ENCODE peak calls at places on chromosomes 2 and 18, in five cellular contexts. One of them, this sample, is unnamed.

GRCh38 chr2:219274392-219274921 is 4.7 kb upstream of the DNAJB2 start:
- DNase-seq in progenitor cell of endocrine pancreas: no peak
- DNase-seq in adrenal gland: peak
- DNase-seq in H9: peak
- DNase-seq in tibial nerve: no peak
- DNase-seq in this sample: no peak

GRCh38 chr2:197498937-197499593 is 575 bp downstream of the HSPD1 start:
- DNase-seq in adrenal gland: peak
- DNase-seq in progenitor cell of endocrine pancreas: peak
- DNase-seq in H9: peak
- DNase-seq in tibial nerve: peak
- DNase-seq in this sample: peak

GRCh38 chr2:201185863-201186262 is 2.9 kb downstream of the CASP10 start:
- DNase-seq in adrenal gland: no peak
- DNase-seq in H9: no peak
- DNase-seq in progenitor cell of endocrine pancreas: no peak
- DNase-seq in tibial nerve: no peak
- DNase-seq in this sample: no peak

GRCh38 chr2:113407446-113408099 is 29.9 kb upstream of the ZNG1B start:
- DNase-seq in H9: no peak
- DNase-seq in adrenal gland: no peak
- DNase-seq in progenitor cell of endocrine pancreas: no peak
- DNase-seq in tibial nerve: no peak
- DNase-seq in this sample: no peak

GRCh38 chr2:3725002-3725401 is 21.6 kb downstream of the DCDC2C start:
- DNase-seq in H9: no peak
- DNase-seq in adrenal gland: no peak
- DNase-seq in progenitor cell of endocrine pancreas: no peak
- DNase-seq in tibial nerve: no peak
- DNase-seq in this sample: no peak

GRCh38 chr2:161825429-161825828 is 201.2 kb downstream of the SLC4A10 start:
- DNase-seq in H9: no peak
- DNase-seq in adrenal gland: no peak
- DNase-seq in tibial nerve: no peak
- DNase-seq in progenitor cell of endocrine pancreas: no peak
- DNase-seq in this sample: peak

GRCh38 chr2:198657520-198658121 is 800.1 kb downstream of the SATB2 start:
- DNase-seq in H9: no peak
- DNase-seq in progenitor cell of endocrine pancreas: peak
- DNase-seq in adrenal gland: peak
- DNase-seq in tibial nerve: no peak
- DNase-seq in this sample: peak

GRCh38 chr2:112482309-112483046 is 522 bp downstream of the TTL start:
- DNase-seq in tibial nerve: no peak
- DNase-seq in H9: peak
- DNase-seq in adrenal gland: peak
- DNase-seq in progenitor cell of endocrine pancreas: peak
- DNase-seq in this sample: peak

GRCh38 chr2:218569661-218570500 is 1.2 kb downstream of the CNOT9 start:
- DNase-seq in tibial nerve: no peak
- DNase-seq in progenitor cell of endocrine pancreas: no peak
- DNase-seq in adrenal gland: peak
- DNase-seq in H9: no peak
- DNase-seq in this sample: peak

GRCh38 chr2:46489430-46489829 is 10.1 kb downstream of the TMEM247 start:
- DNase-seq in H9: no peak
- DNase-seq in progenitor cell of endocrine pancreas: no peak
- DNase-seq in tibial nerve: no peak
- DNase-seq in adrenal gland: no peak
- DNase-seq in this sample: no peak

GRCh38 chr2:55601849-55602248 is 15.6 kb downstream of the PPP4R3B start:
- DNase-seq in tibial nerve: no peak
- DNase-seq in adrenal gland: no peak
- DNase-seq in H9: no peak
- DNase-seq in progenitor cell of endocrine pancreas: no peak
- DNase-seq in this sample: no peak

GRCh38 chr2:96811916-96812315 is 4.2 kb upstream of the CNNM3 start:
- DNase-seq in progenitor cell of endocrine pancreas: no peak
- DNase-seq in tibial nerve: peak
- DNase-seq in H9: no peak
- DNase-seq in adrenal gland: no peak
- DNase-seq in this sample: no peak

GRCh38 chr18:59540819-59541218 is 156.4 kb downstream of the CCBE1 start:
- DNase-seq in progenitor cell of endocrine pancreas: no peak
- DNase-seq in H9: no peak
- DNase-seq in adrenal gland: no peak
- DNase-seq in tibial nerve: no peak
- DNase-seq in this sample: no peak

GRCh38 chr2:84613082-84613481 is 96.8 kb downstream of the DNAH6 start:
- DNase-seq in progenitor cell of endocrine pancreas: no peak
- DNase-seq in adrenal gland: no peak
- DNase-seq in tibial nerve: no peak
- DNase-seq in H9: peak
- DNase-seq in this sample: no peak

GRCh38 chr2:120013569-120014223 is 819 bp downstream of the EPB41L5 start:
- DNase-seq in tibial nerve: peak
- DNase-seq in adrenal gland: peak
- DNase-seq in progenitor cell of endocrine pancreas: no peak
- DNase-seq in H9: peak
- DNase-seq in this sample: peak

GRCh38 chr2:15732341-15733077 is 140.8 kb downstream of the DDX1 start:
- DNase-seq in adrenal gland: no peak
- DNase-seq in progenitor cell of endocrine pancreas: no peak
- DNase-seq in tibial nerve: no peak
- DNase-seq in H9: no peak
- DNase-seq in this sample: no peak

GRCh38 chr2:96788393-96789244 is 27.4 kb upstream of the CNNM3 start:
- DNase-seq in adrenal gland: peak
- DNase-seq in progenitor cell of endocrine pancreas: no peak
- DNase-seq in H9: no peak
- DNase-seq in tibial nerve: no peak
- DNase-seq in this sample: no peak

GRCh38 chr2:9998916-9999654 is 44.3 kb upstream of the KLF11 start:
- DNase-seq in H9: no peak
- DNase-seq in progenitor cell of endocrine pancreas: no peak
- DNase-seq in adrenal gland: no peak
- DNase-seq in tibial nerve: no peak
- DNase-seq in this sample: no peak

GRCh38 chr2:120833127-120833675 is 97.5 kb downstream of the GLI2 start:
- DNase-seq in tibial nerve: no peak
- DNase-seq in H9: no peak
- DNase-seq in progenitor cell of endocrine pancreas: no peak
- DNase-seq in adrenal gland: no peak
- DNase-seq in this sample: no peak

GRCh38 chr2:175004730-175004979 is 526 bp downstream of the CHN1 start:
- DNase-seq in tibial nerve: no peak
- DNase-seq in progenitor cell of endocrine pancreas: no peak
- DNase-seq in H9: peak
- DNase-seq in adrenal gland: peak
- DNase-seq in this sample: no peak

GRCh38 chr2:84971799-84972790 is 1.1 kb downstream of the KCMF1 start:
- DNase-seq in H9: no peak
- DNase-seq in tibial nerve: no peak
- DNase-seq in progenitor cell of endocrine pancreas: peak
- DNase-seq in adrenal gland: peak
- DNase-seq in this sample: peak

GRCh38 chr2:33136056-33136455 is 189.3 kb downstream of the LTBP1 start:
- DNase-seq in progenitor cell of endocrine pancreas: no peak
- DNase-seq in adrenal gland: no peak
- DNase-seq in H9: no peak
- DNase-seq in tibial nerve: no peak
- DNase-seq in this sample: no peak

GRCh38 chr18:25998461-25998860 is 92.0 kb downstream of the SS18 start:
- DNase-seq in H9: no peak
- DNase-seq in progenitor cell of endocrine pancreas: no peak
- DNase-seq in adrenal gland: no peak
- DNase-seq in tibial nerve: no peak
- DNase-seq in this sample: no peak

GRCh38 chr2:235611337-235611736 is 117.5 kb downstream of the AGAP1 start:
- DNase-seq in adrenal gland: no peak
- DNase-seq in tibial nerve: no peak
- DNase-seq in H9: no peak
- DNase-seq in progenitor cell of endocrine pancreas: no peak
- DNase-seq in this sample: no peak

GRCh38 chr2:140465301-140465700 is 1665.5 kb downstream of the LRP1B start:
- DNase-seq in tibial nerve: no peak
- DNase-seq in adrenal gland: no peak
- DNase-seq in H9: no peak
- DNase-seq in progenitor cell of endocrine pancreas: no peak
- DNase-seq in this sample: no peak

GRCh38 chr18:26741041-26741440 is 124.5 kb downstream of the AQP4 start:
- DNase-seq in H9: no peak
- DNase-seq in adrenal gland: peak
- DNase-seq in tibial nerve: no peak
- DNase-seq in progenitor cell of endocrine pancreas: no peak
- DNase-seq in this sample: no peak

GRCh38 chr18:58449366-58449935 is 179.4 kb downstream of the ALPK2 start:
- DNase-seq in adrenal gland: no peak
- DNase-seq in H9: peak
- DNase-seq in tibial nerve: no peak
- DNase-seq in progenitor cell of endocrine pancreas: no peak
- DNase-seq in this sample: no peak

GRCh38 chr2:178514664-178515063 is 34.4 kb downstream of the PLEKHA3 start:
- DNase-seq in tibial nerve: no peak
- DNase-seq in H9: no peak
- DNase-seq in adrenal gland: no peak
- DNase-seq in progenitor cell of endocrine pancreas: no peak
- DNase-seq in this sample: peak

GRCh38 chr2:120760446-120761135 is 24.9 kb downstream of the GLI2 start:
- DNase-seq in H9: peak
- DNase-seq in progenitor cell of endocrine pancreas: no peak
- DNase-seq in tibial nerve: peak
- DNase-seq in adrenal gland: peak
- DNase-seq in this sample: no peak

GRCh38 chr18:46344416-46345180 is 240.4 kb downstream of the HAUS1 start:
- DNase-seq in adrenal gland: no peak
- DNase-seq in tibial nerve: no peak
- DNase-seq in H9: no peak
- DNase-seq in progenitor cell of endocrine pancreas: no peak
- DNase-seq in this sample: no peak

GRCh38 chr2:32697156-32697555 is 69.3 kb downstream of the TTC27 start:
- DNase-seq in H9: no peak
- DNase-seq in adrenal gland: no peak
- DNase-seq in progenitor cell of endocrine pancreas: no peak
- DNase-seq in tibial nerve: no peak
- DNase-seq in this sample: no peak

GRCh38 chr2:100211517-100211916 is 69.1 kb upstream of the AFF3 start:
- DNase-seq in tibial nerve: no peak
- DNase-seq in progenitor cell of endocrine pancreas: no peak
- DNase-seq in H9: no peak
- DNase-seq in adrenal gland: no peak
- DNase-seq in this sample: no peak

GRCh38 chr2:156457523-156458228 is 21.5 kb downstream of the GPD2 start:
- DNase-seq in progenitor cell of endocrine pancreas: no peak
- DNase-seq in tibial nerve: no peak
- DNase-seq in H9: peak
- DNase-seq in adrenal gland: no peak
- DNase-seq in this sample: no peak

GRCh38 chr2:80852079-80852807 is 547.7 kb upstream of the LRRTM1 start:
- DNase-seq in tibial nerve: no peak
- DNase-seq in H9: no peak
- DNase-seq in progenitor cell of endocrine pancreas: no peak
- DNase-seq in adrenal gland: no peak
- DNase-seq in this sample: no peak

GRCh38 chr2:80856227-80856626 is 551.7 kb upstream of the LRRTM1 start:
- DNase-seq in adrenal gland: no peak
- DNase-seq in H9: no peak
- DNase-seq in progenitor cell of endocrine pancreas: no peak
- DNase-seq in tibial nerve: no peak
- DNase-seq in this sample: no peak

GRCh38 chr2:80854831-80855230 is 550.3 kb upstream of the LRRTM1 start:
- DNase-seq in adrenal gland: no peak
- DNase-seq in H9: no peak
- DNase-seq in progenitor cell of endocrine pancreas: no peak
- DNase-seq in tibial nerve: no peak
- DNase-seq in this sample: no peak

DNA sequence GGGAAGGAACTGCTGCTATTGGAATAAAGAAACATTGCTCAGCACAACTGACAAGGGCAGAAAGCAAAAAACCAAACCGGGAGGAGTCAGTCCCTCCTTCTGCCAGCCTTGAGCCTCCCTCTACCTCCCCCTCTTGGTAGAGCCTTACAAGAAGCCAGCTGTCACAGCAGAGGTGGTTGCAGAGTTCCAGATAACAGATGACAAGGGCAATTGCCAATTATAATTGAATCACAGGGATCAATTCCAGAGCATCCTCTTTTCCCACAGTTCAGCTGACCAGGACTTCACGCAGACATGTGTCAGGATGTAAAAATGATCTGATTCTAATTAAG is 548.2 kb upstream of the LRRTM1 start:
- DNase-seq in tibial nerve: no peak
- DNase-seq in H9: peak
- DNase-seq in adrenal gland: no peak
- DNase-seq in progenitor cell of endocrine pancreas: no peak
- DNase-seq in this sample: no peak
- TF ChIP-seq CTCF in tibial nerve: no peak
- TF ChIP-seq CTCF in H9: peak
- TF ChIP-seq CTCF in adrenal gland: no peak
- TF ChIP-seq CTCF in progenitor cell of endocrine pancreas: no peak
- TF ChIP-seq CTCF in this sample: no peak

GRCh38 chr2:136539355-136539754 is 226.0 kb upstream of the THSD7B start:
- DNase-seq in progenitor cell of endocrine pancreas: no peak
- DNase-seq in adrenal gland: no peak
- DNase-seq in tibial nerve: no peak
- DNase-seq in H9: no peak
- DNase-seq in this sample: no peak

GRCh38 chr2:136534817-136535216 is 230.5 kb upstream of the THSD7B start:
- DNase-seq in progenitor cell of endocrine pancreas: no peak
- DNase-seq in tibial nerve: no peak
- DNase-seq in adrenal gland: no peak
- DNase-seq in H9: no peak
- DNase-seq in this sample: no peak

GRCh38 chr2:136538489-136538888 is 226.9 kb upstream of the THSD7B start:
- DNase-seq in H9: no peak
- DNase-seq in adrenal gland: no peak
- DNase-seq in progenitor cell of endocrine pancreas: no peak
- DNase-seq in tibial nerve: no peak
- DNase-seq in this sample: no peak
- TF ChIP-seq CTCF in H9: no peak
- TF ChIP-seq CTCF in adrenal gland: no peak
- TF ChIP-seq CTCF in progenitor cell of endocrine pancreas: no peak
- TF ChIP-seq CTCF in tibial nerve: no peak
- TF ChIP-seq CTCF in this sample: no peak

GRCh38 chr2:148674063-148675020 is 29.8 kb downstream of the EPC2 start:
- DNase-seq in H9: peak
- DNase-seq in adrenal gland: no peak
- DNase-seq in progenitor cell of endocrine pancreas: no peak
- DNase-seq in tibial nerve: no peak
- DNase-seq in this sample: peak
- TF ChIP-seq CTCF in H9: peak
- TF ChIP-seq CTCF in adrenal gland: no peak
- TF ChIP-seq CTCF in progenitor cell of endocrine pancreas: peak
- TF ChIP-seq CTCF in tibial nerve: no peak
- TF ChIP-seq CTCF in this sample: peak

GRCh38 chr2:39377226-39377939 is 59.7 kb downstream of the MAP4K3 start:
- DNase-seq in H9: no peak
- DNase-seq in progenitor cell of endocrine pancreas: no peak
- DNase-seq in adrenal gland: no peak
- DNase-seq in tibial nerve: no peak
- DNase-seq in this sample: peak
- TF ChIP-seq CTCF in H9: no peak
- TF ChIP-seq CTCF in progenitor cell of endocrine pancreas: no peak
- TF ChIP-seq CTCF in adrenal gland: no peak
- TF ChIP-seq CTCF in tibial nerve: no peak
- TF ChIP-seq CTCF in this sample: no peak

This sample was measured in activated CD8-positive, alpha-beta T cell treated with anti-CD3 and anti-CD28 coated beads for 36 hours.